ENCODE peak calls at places on chromosomes 2 and 18, in four cellular contexts. L is stimulated activated CD8-positive, alpha-beta memory T cell treated with anti-CD3 and anti-CD28 coated beads, Interleukin-4, amount 100 ng/mL, for 24 hours; V is fibroblast of lung; B is activated naive CD4-positive, alpha-beta T cell treated with Interleukin-2 at 50 U/mL for 16 hours. N is an unnamed sample.

GRCh38 chr2:29518988-29519925 is 402.1 kb downstream of the ALK start:
- DNase-seq in L (no peak), V (peak; percentile 84), B (no peak), N (no peak)

GRCh38 chr2:148545387-148546256 is 98.9 kb upstream of the EPC2 start:
- DNase-seq in L (no peak), V (no peak), B (no peak), N (no peak)

GRCh38 chr18:63879684-63880083 is 7.8 kb upstream of the SERPINB2 start:
- DNase-seq in L (no peak), V (peak; percentile 7), B (no peak), N (no peak)

GRCh38 chr18:10453885-10454772 is at the start of gene APCDD1:
- DNase-seq in L (no peak), V (peak; percentile 24), B (no peak), N (no peak)

GRCh38 chr2:11071207-11071606 is 84.1 kb upstream of the SLC66A3 start:
- DNase-seq in L (no peak), V (no peak), B (peak; percentile 12), N (peak; percentile 43)

GRCh38 chr2:26705126-26705525 is 12.6 kb downstream of the KCNK3 start:
- DNase-seq in L (no peak), V (no peak), B (no peak), N (no peak)

GRCh38 chr2:74458957-74459290 is 686 bp downstream of the WBP1 start:
- DNase-seq in L (no peak), V (peak; percentile 25), B (no peak), N (no peak)

GRCh38 chr2:117785740-117786139 is 28.8 kb upstream of the DDX18 start:
- DNase-seq in L (no peak), V (peak; percentile 41), B (peak; percentile 11), N (no peak)

GRCh38 chr18:26215247-26215970 is 10.8 kb upstream of the TAF4B start:
- DNase-seq in L (no peak), V (no peak), B (peak; percentile 9), N (no peak)

GRCh38 chr2:188091235-188091634 is 200.4 kb upstream of the GULP1 start:
- DNase-seq in L (no peak), V (no peak), B (no peak), N (no peak)

GRCh38 chr18:59145055-59145454 is 5.4 kb downstream of the SEC11C start:
- DNase-seq in L (no peak), V (no peak), B (no peak), N (no peak)

GRCh38 chr18:42360716-42361115 is 405.7 kb downstream of the PIK3C3 start:
- DNase-seq in L (no peak), V (no peak), B (no peak), N (no peak)

GRCh38 chr2:11827547-11827946 is 81.1 kb downstream of the LPIN1 start:
- DNase-seq in L (no peak), V (no peak), B (peak; percentile 37), N (no peak)

GRCh38 chr2:230075988-230076631 is 7.4 kb upstream of the SLC16A14 start:
- DNase-seq in L (no peak), V (no peak), B (no peak), N (no peak)

GRCh38 chr18:49582579-49582978 is 20.7 kb downstream of the LIPG start:
- DNase-seq in L (no peak), V (no peak), B (no peak), N (no peak)

GRCh38 chr2:3110555-3110954 is 267.1 kb downstream of the EIPR1 start:
- DNase-seq in L (no peak), V (no peak), B (no peak), N (peak; percentile 32)

GRCh38 chr2:204691911-204692510 is 146.7 kb downstream of the PARD3B start:
- DNase-seq in L (no peak), V (peak; percentile 76), B (peak; percentile 3), N (no peak)

GRCh38 chr18:5865521-5865920 is 29.8 kb downstream of the TMEM200C start:
- DNase-seq in L (no peak), V (no peak), B (no peak), N (no peak)

GRCh38 chr2:12442627-12442928 is 274.2 kb upstream of the TRIB2 start:
- DNase-seq in L (no peak), V (peak; percentile 79), B (no peak), N (no peak)

GRCh38 chr2:206198677-206199076 is 39.0 kb downstream of the EEF1B2 start:
- DNase-seq in L (no peak), V (no peak), B (no peak), N (no peak)

GRCh38 chr2:211435331-211435730 is 878.9 kb downstream of the CPS1 start:
- DNase-seq in L (no peak), V (no peak), B (no peak), N (no peak)

GRCh38 chr2:148887349-148888002 is 12.4 kb downstream of the KIF5C start:
- DNase-seq in L (no peak), V (no peak), B (no peak), N (no peak)

GRCh38 chr2:121468936-121469335 is 61.7 kb upstream of the RNU4ATAC start:
- DNase-seq in L (no peak), V (no peak), B (no peak), N (no peak)

GRCh38 chr18:28961669-28962228 is 784.8 kb upstream of the CDH2 start:
- DNase-seq in L (no peak), V (peak; percentile 6), B (no peak), N (no peak)

GRCh38 chr2:42556351-42556890 is 12.0 kb upstream of the MTA3 start:
- DNase-seq in L (no peak), V (no peak), B (no peak), N (no peak)

GRCh38 chr2:72350852-72351251 is 203.2 kb upstream of the CYP26B1 start:
- DNase-seq in L (no peak), V (peak; percentile 15), B (no peak), N (no peak)

GRCh38 chr2:240996834-240997140 is 1.6 kb upstream of the SNED1 start:
- DNase-seq in L (no peak), V (no peak), B (no peak), N (no peak)

GRCh38 chr2:26693287-26693849 is 846 bp downstream of the KCNK3 start:
- DNase-seq in L (no peak), V (no peak), B (no peak), N (no peak)

GRCh38 chr2:18883626-18884456 is 294.5 kb upstream of the NT5C1B start:
- DNase-seq in L (no peak), V (peak; percentile 11), B (no peak), N (no peak)

GRCh38 chr2:24919100-24919976 is 699 bp downstream of the ADCY3 start:
- DNase-seq in L (peak; percentile 48), V (peak; percentile 11), B (peak; percentile 65), N (peak; percentile 32)